ENCODE peak calls at places on chromosome X, in six cellular contexts. J, M, Z, O, L and D are unnamed samples.

GRCh38 chrX:68978211-68978780 is 149.5 kb downstream of the EFNB1 start:
- DNase-seq in L (no peak), J (no peak), O (no peak), Z (no peak), M (no peak), D (no peak)

GRCh38 chrX:129115104-129115503 is 408.2 kb downstream of the SMARCA1 start:
- DNase-seq in O (peak), Z (peak), M (no peak), L (no peak), J (no peak), D (peak)

GRCh38 chrX:147912093-147912801 is 528 bp downstream of the FMR1 start:
- DNase-seq in L (no peak), M (no peak), O (peak), Z (peak), J (no peak), D (peak)

GRCh38 chrX:2640436-2641150 is 50.5 kb upstream of the CD99 start:
- DNase-seq in J (no peak), Z (no peak), M (no peak), L (no peak), O (no peak), D (no peak)

GRCh38 chrX:137033774-137034507 is at the start of gene GPR101:
- DNase-seq in L (no peak), O (no peak), M (no peak), Z (no peak), J (no peak), D (no peak)

GRCh38 chrX:30990361-30990760 is 81.5 kb downstream of the FTHL17 start:
- DNase-seq in J (no peak), Z (no peak), M (no peak), O (no peak), L (no peak), D (peak)

GRCh38 chrX:109475174-109475891 is 6.6 kb downstream of the GUCY2F start:
- DNase-seq in L (peak), M (no peak), J (no peak), O (peak), Z (peak), D (peak)

GRCh38 chrX:36445576-36445975 is 526.0 kb downstream of the CFAP47 start:
- DNase-seq in M (no peak), L (no peak), Z (no peak), O (no peak), J (no peak), D (no peak)

GRCh38 chrX:6667048-6667768 is 132.3 kb upstream of the VCX3A start:
- DNase-seq in J (no peak), Z (no peak), M (no peak), L (no peak), O (no peak), D (no peak)

GRCh38 chrX:129824620-129825019 is 19.1 kb downstream of the ZDHHC9 start:
- DNase-seq in Z (no peak), L (no peak), O (no peak), J (no peak), M (no peak), D (no peak)

GRCh38 chrX:112694811-112695210 is 15.1 kb upstream of the LHFPL1 start:
- DNase-seq in O (no peak), J (no peak), Z (no peak), L (no peak), M (no peak), D (no peak)

GRCh38 chrX:134570899-134571298 is 87.4 kb downstream of the PLAC1 start:
- DNase-seq in O (no peak), L (no peak), Z (no peak), M (no peak), J (no peak), D (no peak)

GRCh38 chrX:151397741-151398070 is 700 bp downstream of the VMA21 start:
- DNase-seq in L (no peak), Z (no peak), M (no peak), O (no peak), J (no peak), D (peak)

GRCh38 chrX:153725039-153725831 is 579 bp downstream of the ABCD1 start:
- DNase-seq in O (no peak), L (no peak), M (no peak), Z (peak), J (no peak), D (peak)

GRCh38 chrX:101904996-101905395 is 26.8 kb downstream of the ZMAT1 start:
- DNase-seq in O (no peak), Z (no peak), M (no peak), J (no peak), L (no peak), D (no peak)

GRCh38 chrX:24448762-24449161 is 16.3 kb upstream of the PDK3 start:
- DNase-seq in L (no peak), O (no peak), Z (no peak), M (no peak), J (no peak), D (no peak)

GRCh38 chrX:149568701-149569296 is 18.5 kb downstream of the MAGEA9B start:
- DNase-seq in J (no peak), L (no peak), Z (no peak), O (no peak), M (no peak), D (no peak)

GRCh38 chrX:7146703-7147430 is 645 bp upstream of the STS start:
- DNase-seq in M (no peak), Z (no peak), J (peak), O (no peak), L (no peak), D (peak)

GRCh38 chrX:119539872-119540271 is 25.3 kb downstream of the STEEP1 start:
- DNase-seq in L (no peak), M (no peak), Z (no peak), O (no peak), J (no peak), D (no peak)

GRCh38 chrX:151510203-151510602 is 53.3 kb upstream of the PASD1 start:
- DNase-seq in Z (no peak), L (no peak), J (no peak), M (no peak), O (no peak), D (no peak)

GRCh38 chrX:9912341-9912740 is 54.8 kb upstream of the CLDN34 start:
- DNase-seq in O (no peak), M (no peak), L (no peak), J (no peak), Z (no peak), D (no peak)